ENCODE peak calls at places on chromosome 20, in six cellular contexts. V, G, B, H, D and Q are unnamed samples.

GRCh38 chr20:50172347-50173013 is 18.1 kb upstream of the CEBPB start:
- DNase-seq in H (peak; percentile 82), B (peak; percentile 96), D (peak; percentile 84), G (no peak), V (peak; percentile 92), Q (no peak)

GRCh38 chr20:59010995-59011873 is 4.2 kb upstream of the CTSZ start:
- DNase-seq in G (no peak), B (peak; percentile 36), H (no peak), V (peak; percentile 64), D (no peak), Q (peak; percentile 75)

GRCh38 chr20:17504326-17504897 is 26.8 kb downstream of the BFSP1 start:
- DNase-seq in V (no peak), G (no peak), H (no peak), D (peak; percentile 27), B (peak; percentile 48), Q (no peak)

GRCh38 chr20:47544852-47545251 is 43.2 kb downstream of the NCOA3 start:
- DNase-seq in H (no peak), G (no peak), D (no peak), V (no peak), B (no peak), Q (no peak)

GRCh38 chr20:50467618-50468373 is 42.4 kb upstream of the PTPN1 start:
- DNase-seq in V (no peak), B (peak; percentile 67), G (peak; percentile 55), H (no peak), D (peak; percentile 38), Q (no peak)

GRCh38 chr20:50690979-50691584 is at the start of gene RIPOR3:
- DNase-seq in G (no peak), V (no peak), B (no peak), H (no peak), D (no peak), Q (no peak)

GRCh38 chr20:39057911-39058310 is 95.8 kb downstream of the DHX35 start:
- DNase-seq in D (no peak), V (no peak), H (no peak), B (no peak), G (no peak), Q (no peak)

GRCh38 chr20:1635291-1635979 is 15.6 kb upstream of the SIRPB1 start:
- DNase-seq in V (no peak), D (no peak), B (no peak), G (no peak), H (no peak), Q (no peak)

GRCh38 chr20:45378191-45378590 is at the start of gene TP53TG5:
- DNase-seq in V (no peak), D (no peak), H (no peak), B (no peak), G (no peak), Q (no peak)

DNA sequence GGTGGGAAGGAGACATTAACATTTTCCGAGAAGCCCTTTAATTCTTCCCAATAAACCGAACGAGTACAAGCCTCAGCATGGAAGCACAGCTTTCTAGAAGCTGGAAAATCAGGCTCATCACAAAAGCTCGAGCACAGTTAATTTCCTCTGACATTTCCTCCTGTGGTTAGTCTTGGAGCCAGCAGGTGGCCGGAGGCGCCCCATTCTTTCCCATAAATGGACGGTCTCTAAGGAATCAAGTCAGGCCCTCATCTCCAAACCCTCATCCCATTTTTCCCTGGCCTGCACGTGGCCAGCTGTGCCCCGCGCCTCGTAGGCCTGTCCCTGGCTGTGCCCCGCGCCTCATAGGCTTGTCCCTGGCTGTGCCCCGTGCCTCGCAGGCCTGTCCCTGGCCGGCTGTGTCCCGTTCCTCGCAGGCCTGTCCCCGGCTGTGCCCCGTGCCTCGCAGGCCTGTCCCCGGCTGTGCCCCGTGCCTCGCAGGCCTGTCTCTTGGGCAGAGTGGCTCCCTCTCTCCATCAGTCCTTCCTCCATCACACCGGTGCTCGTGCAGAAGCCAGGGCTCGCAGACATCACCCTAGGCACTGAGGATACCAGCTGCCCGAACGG is 19.7 kb upstream of the NTSR1 start:
- DNase-seq in V (no peak), H (no peak), G (no peak), D (no peak), B (no peak), Q (no peak)
- TF ChIP-seq CTCF in V (no peak), H (no peak), G (no peak), D (no peak), B (no peak), Q (peak; percentile 11)

GRCh38 chr20:32359633-32360332 is 1.7 kb downstream of the ASXL1 start:
- DNase-seq in V (peak; percentile 10), H (no peak), G (peak; percentile 42), D (no peak), B (no peak), Q (no peak)

GRCh38 chr20:32358632-32358882 is 426 bp downstream of the ASXL1 start:
- DNase-seq in G (no peak), B (no peak), V (no peak), D (no peak), H (no peak), Q (no peak)

GRCh38 chr20:32358883-32359632 is 927 bp downstream of the ASXL1 start:
- DNase-seq in D (peak; percentile 75), G (peak; percentile 81), V (peak; percentile 83), B (peak; percentile 81), H (peak; percentile 89), Q (no peak)

GRCh38 chr20:32357869-32358631 is at the start of gene ASXL1:
- DNase-seq in B (peak; percentile 99), G (peak; percentile 99), H (peak; percentile 98), V (peak; percentile 98), D (peak; percentile 98), Q (peak; percentile 69)

DNA sequence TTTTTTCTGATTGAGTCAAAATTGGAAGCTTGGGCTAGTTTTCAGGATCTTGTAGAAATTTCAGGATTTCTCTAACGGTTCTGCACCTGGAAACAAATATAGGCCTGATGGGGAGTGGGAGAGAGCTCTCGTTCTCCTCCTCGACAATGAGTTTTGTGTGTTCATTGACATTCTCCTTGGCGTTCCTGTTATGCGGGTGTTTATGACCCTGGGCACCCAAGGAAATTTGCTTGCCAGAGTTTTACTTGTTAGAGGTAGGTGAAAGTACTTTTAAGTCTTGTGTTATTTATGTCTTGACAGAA is 2.2 kb downstream of the ASXL1 start:
- DNase-seq in D (no peak), H (no peak), G (no peak), B (no peak), V (no peak), Q (no peak)
- H3K4me3 ChIP-seq in D (no peak overlapping the region), H (no peak overlapping the region), G (peak overlapping the region; percentile 93), B (peak overlapping the region; percentile 96), V (no peak overlapping the region), Q (peak overlapping the region; percentile 95)

DNA sequence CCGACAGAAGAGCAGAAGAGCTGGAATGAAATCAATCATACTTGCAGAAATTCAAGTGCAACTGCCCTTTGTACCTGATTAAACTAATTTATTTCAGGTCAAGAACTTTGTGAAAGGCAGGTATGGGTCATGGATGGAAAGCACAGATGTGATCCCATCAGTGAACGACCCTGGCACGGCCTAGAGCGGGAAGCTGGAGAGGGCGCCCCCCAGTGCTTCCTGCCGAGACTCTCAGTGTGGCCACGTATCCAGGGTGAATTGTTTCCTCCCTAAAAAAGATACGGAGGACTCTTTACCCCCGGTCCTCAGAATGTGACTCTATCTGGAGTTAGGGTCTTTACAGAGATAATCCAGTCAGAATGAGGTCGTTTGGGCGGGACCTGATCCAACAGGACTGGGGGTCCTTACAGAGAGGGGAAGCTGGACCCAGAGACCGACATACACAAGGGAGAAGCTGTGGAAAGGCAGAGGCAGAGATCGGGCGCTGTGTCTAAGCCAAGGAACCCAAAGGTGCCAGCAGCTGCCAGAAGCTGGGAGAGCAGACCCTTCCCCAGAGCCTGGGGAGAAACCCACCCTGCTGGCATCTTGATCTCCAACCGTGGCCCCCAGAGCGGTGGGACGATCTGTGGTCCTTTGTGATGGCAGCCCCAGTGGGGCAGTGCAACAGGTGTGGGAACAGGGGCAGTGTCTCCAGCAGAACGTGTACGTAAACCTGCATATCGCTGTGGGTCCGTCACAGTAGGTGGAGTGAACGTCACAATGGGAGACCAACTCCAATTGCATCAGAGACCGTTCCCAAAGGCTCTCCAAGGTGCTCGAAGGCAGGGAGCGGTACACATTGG is 91.9 kb downstream of the TAF4 start:
- DNase-seq in B (no peak), V (no peak), H (no peak), G (no peak), D (no peak), Q (no peak)
- TF ChIP-seq CTCF in B (no peak), V (no peak), H (no peak), G (no peak), D (no peak), Q (no peak)

GRCh38 chr20:52294106-52294628 is 102.6 kb upstream of the ZFP64 start:
- DNase-seq in B (no peak), D (no peak), V (no peak), G (no peak), H (no peak), Q (no peak)

GRCh38 chr20:52295556-52295955 is 104.0 kb upstream of the ZFP64 start:
- DNase-seq in H (no peak), B (no peak), D (no peak), V (no peak), G (no peak), Q (no peak)

GRCh38 chr20:52290602-52291001 is 99.0 kb upstream of the ZFP64 start:
- DNase-seq in H (no peak), G (no peak), D (no peak), B (no peak), V (no peak), Q (no peak)

GRCh38 chr20:52289956-52290355 is 98.4 kb upstream of the ZFP64 start:
- DNase-seq in V (no peak), H (no peak), G (no peak), D (no peak), B (no peak), Q (no peak)

DNA sequence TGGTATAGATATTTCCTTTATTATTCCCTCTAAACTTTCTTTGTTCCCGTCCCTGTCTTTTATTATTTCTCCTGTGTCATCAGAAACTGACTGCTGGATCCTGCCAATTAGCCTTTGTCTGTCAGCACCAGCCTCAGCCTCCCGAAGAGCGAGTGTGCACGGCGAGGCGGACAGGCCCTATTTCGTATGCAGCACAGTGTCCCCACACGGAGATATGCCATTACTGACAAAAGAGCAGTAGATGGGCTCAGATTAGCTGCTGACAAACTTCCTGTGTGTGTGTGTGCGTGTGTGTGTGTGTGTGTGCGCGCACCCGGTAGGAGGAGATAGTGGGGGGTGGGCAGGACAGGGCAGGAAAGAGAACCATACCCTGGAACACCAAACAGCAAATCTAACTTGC is 99.5 kb upstream of the ZFP64 start:
- DNase-seq in B (no peak), H (no peak), G (no peak), V (no peak), D (no peak), Q (no peak)
- H3K4me3 ChIP-seq in B (no peak overlapping the region), H (no peak overlapping the region), G (no peak overlapping the region), V (no peak overlapping the region), D (no peak overlapping the region), Q (no peak overlapping the region)

GRCh38 chr20:24460712-24461111 is 8.7 kb upstream of the SYNDIG1 start:
- DNase-seq in H (no peak), V (no peak), G (no peak), B (no peak), D (no peak), Q (no peak)
- TF ChIP-seq CTCF in H (no peak), V (no peak), G (no peak), B (no peak), D (no peak), Q (peak; percentile 19)

GRCh38 chr20:31594558-31595379 is 10.3 kb upstream of the ID1 start:
- DNase-seq in V (peak; percentile 86), G (no peak), H (no peak), B (no peak), D (no peak), Q (no peak)
- H3K4me3 ChIP-seq in V (no peak overlapping the region), G (no peak overlapping the region), H (no peak overlapping the region), B (no peak overlapping the region), D (no peak overlapping the region), Q (no peak overlapping the region)